ENCODE peak calls at places on chromosomes 5 and 9, in five cellular contexts. E is upper lobe of left lung, Y is astrocyte, C is upper lobe of right lung, Q is tibial artery. H is an unnamed sample.

GRCh38 chr5:145056805-145057204 is 778.3 kb downstream of the PRELID2 start:
- DNase-seq in E (no peak), Y (peak), C (no peak), Q (no peak), H (peak)

GRCh38 chr5:96279796-96280542 is 153.1 kb downstream of the PCSK1 start:
- DNase-seq in E (no peak), Y (peak), C (no peak), Q (no peak), H (peak)

GRCh38 chr9:351916-352315 is 137.3 kb downstream of the DOCK8 start:
- DNase-seq in E (no peak), Y (no peak), C (no peak), Q (no peak), H (no peak)

GRCh38 chr5:65871182-65871581 is 55.2 kb upstream of the ERBIN start:
- DNase-seq in E (no peak), Y (peak), C (no peak), Q (no peak), H (peak)

GRCh38 chr9:98187926-98188325 is 4.5 kb downstream of the CORO2A start:
- DNase-seq in E (no peak), Y (no peak), C (no peak), Q (no peak), H (peak)

GRCh38 chr9:1878817-1879216 is 136.3 kb upstream of the SMARCA2 start:
- DNase-seq in E (no peak), Y (no peak), C (no peak), Q (no peak), H (no peak)

GRCh38 chr9:105052346-105052745 is 124.4 kb upstream of the ABCA1 start:
- DNase-seq in E (no peak), Y (no peak), C (no peak), Q (no peak), H (no peak)

GRCh38 chr9:127182901-127183746 is 60.7 kb upstream of the ANGPTL2 start:
- DNase-seq in E (no peak), Y (no peak), C (peak), Q (peak), H (no peak)

GRCh38 chr9:90727498-90727897 is 74.1 kb upstream of the SYK start:
- DNase-seq in E (no peak), Y (no peak), C (no peak), Q (no peak), H (no peak)

GRCh38 chr9:35029852-35030251 is 40.3 kb downstream of the DNAJB5 start:
- DNase-seq in E (no peak), Y (no peak), C (no peak), Q (no peak), H (no peak)

GRCh38 chr5:34480810-34481528 is 175.2 kb upstream of the RAI14 start:
- DNase-seq in E (no peak), Y (no peak), C (no peak), Q (no peak), H (no peak)

GRCh38 chr9:127873886-127874285 is 3.6 kb downstream of the AK1 start:
- DNase-seq in E (peak), Y (no peak), C (peak), Q (peak), H (no peak)

GRCh38 chr5:84379749-84380148 is 4.9 kb downstream of the EDIL3 start:
- DNase-seq in E (no peak), Y (peak), C (no peak), Q (no peak), H (no peak)

GRCh38 chr9:28293691-28294090 is 720.4 kb upstream of the C9orf72 start:
- DNase-seq in E (no peak), Y (no peak), C (no peak), Q (no peak), H (no peak)

GRCh38 chr5:152007556-152007955 is 82.9 kb upstream of the GLRA1 start:
- DNase-seq in E (no peak), Y (no peak), C (no peak), Q (no peak), H (no peak)

GRCh38 chr5:38858839-38859238 is 13.0 kb downstream of the OSMR start:
- DNase-seq in E (no peak), Y (no peak), C (no peak), Q (no peak), H (no peak)

GRCh38 chr9:71719585-71719984 is 48.7 kb downstream of the CEMIP2 start:
- DNase-seq in E (no peak), Y (peak), C (no peak), Q (no peak), H (peak)

GRCh38 chr5:32230356-32231099 is 56.4 kb upstream of the GOLPH3 start:
- DNase-seq in E (no peak), Y (no peak), C (no peak), Q (no peak), H (no peak)

GRCh38 chr5:171418982-171419662 is at the start of gene FGF18:
- DNase-seq in E (no peak), Y (peak), C (peak), Q (peak), H (peak)

GRCh38 chr9:76571288-76572204 is 112.6 kb downstream of the GCNT1 start:
- DNase-seq in E (no peak), Y (no peak), C (peak), Q (no peak), H (no peak)

GRCh38 chr5:71891856-71892255 is 172.8 kb downstream of the CARTPT start:
- DNase-seq in E (peak), Y (peak), C (no peak), Q (no peak), H (peak)

GRCh38 chr5:92500752-92501151 is 1080.3 kb downstream of the NR2F1-AS1 start:
- DNase-seq in E (no peak), Y (no peak), C (no peak), Q (no peak), H (no peak)

GRCh38 chr5:137401946-137402345 is 97.2 kb downstream of the SPOCK1 start:
- DNase-seq in E (no peak), Y (no peak), C (no peak), Q (no peak), H (peak)

GRCh38 chr5:107451028-107451427 is 219.7 kb downstream of the EFNA5 start:
- DNase-seq in E (no peak), Y (no peak), C (no peak), Q (no peak), H (no peak)

GRCh38 chr9:14352549-14352948 is 38.6 kb upstream of the NFIB start:
- DNase-seq in E (no peak), Y (no peak), C (no peak), Q (no peak), H (no peak)

GRCh38 chr9:136694163-136694864 is 7.1 kb upstream of the AGPAT2 start:
- DNase-seq in E (peak), Y (no peak), C (peak), Q (no peak), H (peak)

DNA sequence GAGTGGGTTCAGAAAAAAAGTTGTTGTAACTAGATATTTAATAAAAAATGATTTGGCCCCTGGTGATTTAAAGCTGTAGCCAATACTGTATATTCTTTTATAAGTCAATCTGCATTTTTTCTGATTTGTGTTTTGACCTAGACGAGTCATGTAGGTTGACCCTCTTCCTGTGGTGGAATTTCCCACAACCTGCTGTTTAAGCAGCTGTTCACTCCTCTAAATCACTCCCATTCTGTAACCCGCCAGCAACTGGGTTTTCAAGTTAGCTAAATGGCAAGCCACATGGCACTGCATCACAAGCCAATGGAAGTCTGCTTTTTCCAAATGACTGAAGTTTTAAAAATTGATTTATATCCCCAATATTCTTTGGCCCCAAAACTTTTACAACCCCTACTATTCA is 184.7 kb upstream of the TLE4 start:
- DNase-seq in E (no peak), Y (peak), C (no peak), Q (no peak), H (no peak)
- H3K27ac ChIP-seq in E (no peak), Y (no peak), C (no peak), Q (no peak), H (no peak)

GRCh38 chr5:958701-959571 is 49.7 kb upstream of the NKD2 start:
- DNase-seq in E (peak), Y (peak), C (peak), Q (no peak), H (no peak)

GRCh38 chr5:959581-960531 is 48.7 kb upstream of the NKD2 start:
- DNase-seq in E (no peak), Y (no peak), C (peak), Q (no peak), H (no peak)

GRCh38 chr5:957730-958485 is 50.7 kb upstream of the NKD2 start:
- DNase-seq in E (no peak), Y (no peak), C (peak), Q (peak), H (no peak)

GRCh38 chr5:956178-956761 is 52.3 kb upstream of the NKD2 start:
- DNase-seq in E (no peak), Y (no peak), C (peak), Q (peak), H (no peak)

GRCh38 chr5:956941-957729 is 51.5 kb upstream of the NKD2 start:
- DNase-seq in E (no peak), Y (peak), C (peak), Q (peak), H (no peak)
- TF ChIP-seq CTCF in E (no peak), Y (peak), C (peak), Q (no peak), H (peak)

GRCh38 chr5:133225671-133226152 is 173.9 kb downstream of the HSPA4 start:
- DNase-seq in E (no peak), Y (no peak), C (no peak), Q (no peak), H (no peak)

GRCh38 chr5:133222979-133223378 is 171.2 kb downstream of the HSPA4 start:
- DNase-seq in E (no peak), Y (no peak), C (no peak), Q (no peak), H (no peak)

GRCh38 chr5:133220851-133221674 is 169.2 kb downstream of the HSPA4 start:
- DNase-seq in E (no peak), Y (peak), C (no peak), Q (no peak), H (no peak)

GRCh38 chr5:133222040-133222439 is 170.2 kb downstream of the HSPA4 start:
- DNase-seq in E (no peak), Y (no peak), C (no peak), Q (no peak), H (no peak)

DNA sequence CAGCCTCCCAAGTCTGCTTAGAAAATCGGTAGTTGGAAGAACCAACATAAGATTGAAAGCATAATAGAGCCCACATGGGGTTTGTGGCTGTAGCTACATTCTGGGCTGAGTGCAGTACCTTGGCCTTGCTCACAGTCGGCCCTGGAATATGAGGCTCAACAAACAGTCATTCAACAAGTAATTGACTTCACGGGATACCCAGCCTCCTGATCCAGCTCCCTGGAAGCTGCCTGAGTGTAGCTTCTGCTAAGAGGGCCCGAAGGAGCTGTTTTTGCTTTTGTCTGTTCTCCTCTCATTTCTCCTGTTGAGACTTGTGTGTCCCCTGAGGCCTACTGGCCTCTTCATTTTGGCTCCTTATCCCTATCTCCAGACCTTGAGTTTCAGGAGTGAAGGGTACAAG is 170.7 kb downstream of the HSPA4 start:
- DNase-seq in E (no peak), Y (no peak), C (no peak), Q (no peak), H (no peak)
- H3K27ac ChIP-seq in E (no peak), Y (no peak), C (no peak), Q (no peak), H (no peak)

GRCh38 chr5:169831331-169831730 is 149.0 kb downstream of the INSYN2B start:
- DNase-seq in E (no peak), Y (no peak), C (no peak), Q (no peak), H (peak)
- TF ChIP-seq CTCF in E (no peak), Y (no peak), C (no peak), Q (no peak), H (no peak)

GRCh38 chr5:10857333-10857723 is 96.3 kb upstream of the DAP start:
- DNase-seq in E (no peak), Y (no peak), C (no peak), Q (no peak), H (no peak)
- H3K27ac ChIP-seq in E (no peak), Y (no peak), C (no peak), Q (no peak), H (no peak)

GRCh38 chr5:141369994-141370848 is at the start of gene PCDHGB3:
- DNase-seq in E (no peak), Y (peak), C (no peak), Q (no peak), H (no peak)
- TF ChIP-seq CTCF in E (no peak), Y (peak), C (peak), Q (no peak), H (peak)

GRCh38 chr5:168889039-168889438 is 309.9 kb upstream of the PANK3 start:
- DNase-seq in E (no peak), Y (no peak), C (no peak), Q (no peak), H (no peak)
- H3K27ac ChIP-seq in E (no peak), Y (no peak), C (no peak), Q (no peak), H (no peak)

H was measured in foreskin keratinocyte.